ENCODE peak calls at places on chromosome 15, in four cellular contexts. O, J, L and H are unnamed samples. For H4K20me1, the result is how much of the 10 kb centered on the place peaks cover.

GRCh38 chr15:57032338-57032737 is 113.9 kb downstream of the TCF12 start:
- DNase-seq in O (no peak), J (no peak), L (no peak), H (no peak)

GRCh38 chr15:82950746-82951370 is 1.7 kb downstream of the HOMER2 start:
- DNase-seq in O (no peak), J (no peak), L (no peak), H (no peak)

GRCh38 chr15:55685292-55685691 is 57.7 kb downstream of the PRTG start:
- DNase-seq in O (no peak), J (no peak), L (no peak), H (no peak)

GRCh38 chr15:78988361-78988911 is 43.6 kb upstream of the CTSH start:
- DNase-seq in O (peak), J (peak), L (peak), H (no peak)

GRCh38 chr15:65008989-65009388 is 19.3 kb upstream of the SPG21 start:
- DNase-seq in O (no peak), J (no peak), L (no peak), H (no peak)

GRCh38 chr15:40769310-40770146 is at the start of gene C15orf62:
- DNase-seq in O (peak), J (peak), L (peak), H (no peak)

GRCh38 chr15:79296583-79296982 is 14.1 kb downstream of the ANKRD34C start:
- DNase-seq in O (no peak), J (no peak), L (no peak), H (no peak)

GRCh38 chr15:94174399-94174802 is 57.0 kb upstream of the MCTP2 start:
- DNase-seq in O (no peak), J (no peak), L (peak), H (no peak)

GRCh38 chr15:79170256-79170664 is 79.7 kb upstream of the RASGRF1 start:
- DNase-seq in O (peak), J (no peak), L (peak), H (no peak)

GRCh38 chr15:70530035-70530499 is 233.3 kb downstream of the UACA start:
- DNase-seq in O (no peak), J (no peak), L (no peak), H (no peak)

GRCh38 chr15:29942144-29942543 is 119.9 kb upstream of the TJP1 start:
- DNase-seq in O (no peak), J (no peak), L (no peak), H (peak)

GRCh38 chr15:90915216-90915807 is 12.2 kb downstream of the MAN2A2 start:
- DNase-seq in O (no peak), J (no peak), L (no peak), H (no peak)

GRCh38 chr15:70701891-70702568 is 61.3 kb downstream of the UACA start:
- DNase-seq in O (peak), J (peak), L (peak), H (no peak)

GRCh38 chr15:69903476-69904295 is 194.0 kb downstream of the TLE3 start:
- DNase-seq in O (no peak), J (peak), L (peak), H (no peak)

GRCh38 chr15:66777054-66777453 is 75.0 kb downstream of the SMAD6 start:
- DNase-seq in O (no peak), J (no peak), L (no peak), H (no peak)

GRCh38 chr15:76163429-76164020 is 103.7 kb downstream of the TMEM266 start:
- DNase-seq in O (peak), J (no peak), L (no peak), H (no peak)

GRCh38 chr15:86009727-86010126 is 69.9 kb upstream of the AGBL1 start:
- DNase-seq in O (no peak), J (no peak), L (no peak), H (no peak)

GRCh38 chr15:48470096-48470495 is 138.9 kb downstream of the DUT start:
- DNase-seq in O (no peak), J (no peak), L (no peak), H (no peak)

GRCh38 chr15:67515090-67515489 is 5.8 kb upstream of the C15orf61 start:
- DNase-seq in O (no peak), J (no peak), L (no peak), H (no peak)

GRCh38 chr15:42104095-42104891 is 9.9 kb upstream of the PLA2G4D start:
- DNase-seq in O (no peak), J (no peak), L (no peak), H (no peak)

GRCh38 chr15:67253517-67254237 is 784 bp downstream of the AAGAB start:
- DNase-seq in O (no peak), J (no peak), L (peak), H (no peak)

GRCh38 chr15:43828061-43828657 is 1.4 kb downstream of the WDR76 start:
- DNase-seq in O (no peak), J (peak), L (no peak), H (peak)

GRCh38 chr15:56016281-56016680 is 22.9 kb upstream of the NEDD4 start:
- DNase-seq in O (no peak), J (no peak), L (no peak), H (no peak)

GRCh38 chr15:101641894-101642293 is 10.3 kb downstream of the TM2D3 start:
- DNase-seq in O (no peak), J (peak), L (peak), H (no peak)

GRCh38 chr15:35136552-35136951 is 51.5 kb upstream of the NANOGP8 start:
- DNase-seq in O (peak), J (no peak), L (no peak), H (no peak)

GRCh38 chr15:27589260-27589659 is 509.9 kb downstream of the OCA2 start:
- DNase-seq in O (no peak), J (no peak), L (no peak), H (no peak)

GRCh38 chr15:58475573-58476524 is 44.1 kb downstream of the LIPC start:
- DNase-seq in O (peak), J (peak), L (peak), H (peak)

GRCh38 chr15:79028411-79028964 is 62.1 kb downstream of the RASGRF1 start:
- DNase-seq in O (peak), J (peak), L (peak), H (peak)

GRCh38 chr15:69217381-69217780 is 56.9 kb downstream of the GLCE start:
- DNase-seq in O (no peak), J (no peak), L (no peak), H (no peak)

GRCh38 chr15:85128636-85129035 is 147.0 kb downstream of the PDE8A start:
- DNase-seq in O (no peak), J (no peak), L (peak), H (no peak)

DNA sequence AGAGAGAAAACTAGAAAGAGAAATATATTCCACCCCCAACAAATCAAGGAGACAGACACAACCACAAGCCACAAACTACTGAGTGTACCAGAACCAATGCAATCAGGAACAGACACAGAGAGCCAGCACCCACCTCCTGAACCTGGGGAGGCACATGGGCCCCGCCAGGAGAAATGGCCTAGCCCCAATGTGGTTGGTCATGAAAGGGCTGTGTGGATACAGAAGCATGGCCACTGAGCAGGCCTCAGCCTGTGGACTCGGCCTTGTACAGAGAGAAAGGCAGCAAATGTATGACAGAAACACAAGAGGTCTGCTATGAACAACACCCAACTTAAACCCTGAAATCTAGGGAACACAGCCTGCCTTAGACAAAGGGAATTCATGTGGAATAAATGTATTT is 176.9 kb upstream of the CHRNA7 start:
- DNase-seq in O (no peak), J (no peak), L (no peak), H (no peak)
- H4K20me1 ChIP-seq in O (under half), J (under half), L (under half), H (under half)

DNA sequence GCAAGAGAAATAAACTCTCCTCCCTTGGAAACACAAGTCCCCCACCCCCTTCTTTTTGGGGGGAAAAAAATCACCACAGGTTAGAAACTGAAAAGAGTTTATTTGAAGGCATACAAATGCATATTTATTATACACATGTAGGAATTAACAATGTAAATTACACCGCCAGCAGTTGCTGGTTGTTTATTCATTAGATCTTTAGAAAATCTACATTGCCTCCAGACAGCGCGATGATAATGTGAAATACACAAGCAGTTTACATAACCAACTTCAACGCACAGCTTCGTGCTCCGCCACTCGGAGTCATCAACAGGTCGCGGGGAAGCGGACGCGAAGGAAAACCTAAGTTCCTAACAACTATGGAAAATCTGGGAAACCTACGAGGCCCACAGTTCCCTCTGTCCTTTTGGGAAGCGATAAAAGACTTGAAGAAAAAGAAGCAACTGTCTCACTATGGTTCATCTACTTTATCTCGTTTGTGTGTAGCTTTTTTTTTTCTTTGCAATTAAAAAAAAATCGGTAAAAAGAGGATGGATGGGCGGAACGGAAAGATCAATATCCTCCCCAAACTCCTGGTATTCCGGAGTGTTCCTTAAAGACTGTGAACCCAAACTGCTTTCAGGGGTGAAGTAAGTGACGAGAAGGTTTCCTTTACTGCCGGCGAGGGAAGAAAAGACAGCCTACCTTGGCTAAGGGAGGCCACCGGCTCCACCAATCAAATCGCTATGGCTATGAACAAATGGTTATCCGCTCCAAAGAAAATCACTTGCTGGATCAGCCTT is 8.4 kb upstream of the FOXB1 start:
- DNase-seq in O (no peak), J (no peak), L (no peak), H (peak)
- H4K20me1 ChIP-seq in O (under half), J (under half), L (under half), H (half or more)

GRCh38 chr15:25406846-25407245 is 32.0 kb downstream of the UBE3A start:
- DNase-seq in O (no peak), J (no peak), L (no peak), H (no peak)

GRCh38 chr15:25408428-25408827 is 30.4 kb downstream of the UBE3A start:
- DNase-seq in O (no peak), J (no peak), L (peak), H (no peak)

GRCh38 chr15:25407950-25408349 is 30.9 kb downstream of the UBE3A start:
- DNase-seq in O (no peak), J (no peak), L (no peak), H (no peak)

GRCh38 chr15:25410649-25411048 is 28.2 kb downstream of the UBE3A start:
- DNase-seq in O (no peak), J (no peak), L (peak), H (no peak)

DNA sequence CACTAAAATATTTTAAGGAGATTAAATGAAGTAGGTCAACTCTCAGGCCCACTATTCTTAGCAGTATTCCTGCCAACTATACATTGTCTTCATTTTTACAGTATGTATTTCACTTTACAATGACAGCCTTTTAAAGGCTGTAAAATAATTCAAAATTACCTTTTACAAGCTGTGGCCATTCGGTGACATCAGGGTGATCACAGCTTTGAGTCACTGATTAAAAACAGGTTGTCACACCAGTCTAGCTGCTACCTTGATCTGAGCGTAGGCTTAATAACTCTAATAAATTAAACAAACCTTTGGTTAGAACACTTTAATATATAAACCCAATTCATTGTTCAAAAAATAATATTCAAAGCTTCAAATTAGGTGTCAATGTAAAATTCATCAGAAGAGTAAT is 29.9 kb downstream of the UBE3A start:
- DNase-seq in O (no peak), J (no peak), L (no peak), H (no peak)
- H4K20me1 ChIP-seq in O (half or more), J (under half), L (under half), H (half or more)

DNA sequence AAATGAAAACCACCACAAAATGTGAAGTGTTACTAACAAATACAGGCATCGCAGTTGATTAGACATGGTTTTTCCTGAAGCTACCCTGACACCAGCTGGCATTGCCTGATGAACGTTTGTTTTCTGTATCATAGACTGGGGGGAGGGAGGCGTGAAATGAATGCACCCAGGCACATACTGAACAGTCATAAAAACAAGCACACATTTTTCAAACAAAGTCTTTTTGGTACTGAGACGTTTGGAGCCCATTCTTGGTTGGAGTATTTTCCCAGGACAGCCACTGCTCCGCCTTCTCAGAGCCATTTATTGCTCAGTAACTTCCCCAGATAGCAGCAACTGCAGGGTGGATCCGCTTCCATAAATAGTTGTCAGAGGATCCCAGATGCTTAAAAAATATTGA is 52.4 kb downstream of the KLF13 start:
- DNase-seq in O (no peak), J (no peak), L (no peak), H (no peak)
- H4K20me1 ChIP-seq in O (under half), J (under half), L (under half), H (under half)

GRCh38 chr15:60883691-60884319 is 345.3 kb downstream of the RORA start:
- DNase-seq in O (no peak), J (no peak), L (no peak), H (no peak)
- H4K20me1 ChIP-seq in O (under half), J (under half), L (under half), H (under half)

GRCh38 chr15:89577776-89578115 is 2.5 kb downstream of the TICRR start:
- DNase-seq in O (no peak), J (no peak), L (no peak), H (no peak)
- H4K20me1 ChIP-seq in O (under half), J (under half), L (under half), H (half or more)

GRCh38 chr15:100635406-100636071 is 33.1 kb downstream of the ASB7 start:
- DNase-seq in O (peak), J (peak), L (no peak), H (peak)

GRCh38 chr15:100633763-100634075 is 31.3 kb downstream of the ASB7 start:
- DNase-seq in O (no peak), J (no peak), L (no peak), H (no peak)

GRCh38 chr15:100642950-100643338 is 40.6 kb downstream of the ASB7 start:
- DNase-seq in O (no peak), J (no peak), L (no peak), H (no peak)

GRCh38 chr15:100642217-100642949 is 40.0 kb downstream of the ASB7 start:
- DNase-seq in O (no peak), J (no peak), L (no peak), H (no peak)

DNA sequence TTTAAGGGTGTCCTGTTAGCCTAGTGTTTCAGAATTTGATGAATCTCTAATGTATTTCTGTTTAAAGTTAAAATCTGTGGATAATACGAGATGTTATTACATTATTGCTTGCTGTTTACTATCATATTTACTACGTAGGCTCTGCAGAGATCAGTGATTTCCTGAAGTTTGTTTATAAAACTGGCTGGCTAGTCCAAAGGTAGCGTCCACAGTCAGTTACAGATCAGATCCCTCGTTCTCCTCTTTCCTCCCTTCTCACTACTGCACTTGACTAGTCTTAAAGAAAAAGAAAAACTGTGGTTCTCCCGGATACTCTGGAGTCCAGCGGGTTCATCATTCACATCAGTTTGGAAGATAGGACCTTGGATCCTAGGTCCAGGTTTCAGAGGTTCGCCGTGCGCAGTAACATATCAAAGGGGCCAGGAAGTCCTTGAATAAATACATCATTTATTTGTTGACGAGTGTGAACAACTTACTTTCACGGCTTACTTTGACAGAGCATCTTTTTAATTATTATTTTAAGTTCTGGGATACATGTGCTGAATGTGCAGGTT is 35.9 kb downstream of the ASB7 start:
- DNase-seq in O (no peak), J (no peak), L (no peak), H (no peak)
- H4K20me1 ChIP-seq in O (under half), J (under half), L (under half), H (under half)

GRCh38 chr15:25470230-25470629 is 31.4 kb upstream of the UBE3A start:
- DNase-seq in O (no peak), J (no peak), L (no peak), H (no peak)

GRCh38 chr15:25469377-25469776 is 30.6 kb upstream of the UBE3A start:
- DNase-seq in O (no peak), J (no peak), L (peak), H (no peak)

GRCh38 chr15:25465835-25466234 is 27.0 kb upstream of the UBE3A start:
- DNase-seq in O (no peak), J (no peak), L (no peak), H (no peak)

GRCh38 chr15:25468611-25469010 is 29.8 kb upstream of the UBE3A start:
- DNase-seq in O (no peak), J (no peak), L (no peak), H (no peak)

DNA sequence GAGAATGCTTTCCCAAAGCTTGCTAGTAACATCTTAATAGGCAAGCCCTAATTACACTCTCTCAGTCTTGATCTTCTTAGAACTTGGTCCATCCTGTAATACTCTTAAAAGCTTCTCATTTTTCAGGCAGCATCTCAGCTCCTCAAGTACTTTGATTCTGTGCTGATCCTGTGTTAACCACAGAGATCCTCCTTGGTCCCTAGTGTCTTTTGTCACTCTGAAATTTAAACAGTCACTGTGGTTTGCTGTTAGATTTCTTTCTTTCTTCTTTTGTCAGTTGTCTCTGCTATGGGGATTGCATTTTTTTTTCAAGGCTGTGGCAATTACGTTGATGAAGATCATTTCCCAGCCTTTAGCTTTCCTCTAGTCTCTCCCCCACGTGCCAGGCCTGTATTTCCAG is 26.0 kb upstream of the UBE3A start:
- DNase-seq in O (no peak), J (no peak), L (no peak), H (no peak)
- H4K20me1 ChIP-seq in O (under half), J (under half), L (under half), H (under half)

DNA sequence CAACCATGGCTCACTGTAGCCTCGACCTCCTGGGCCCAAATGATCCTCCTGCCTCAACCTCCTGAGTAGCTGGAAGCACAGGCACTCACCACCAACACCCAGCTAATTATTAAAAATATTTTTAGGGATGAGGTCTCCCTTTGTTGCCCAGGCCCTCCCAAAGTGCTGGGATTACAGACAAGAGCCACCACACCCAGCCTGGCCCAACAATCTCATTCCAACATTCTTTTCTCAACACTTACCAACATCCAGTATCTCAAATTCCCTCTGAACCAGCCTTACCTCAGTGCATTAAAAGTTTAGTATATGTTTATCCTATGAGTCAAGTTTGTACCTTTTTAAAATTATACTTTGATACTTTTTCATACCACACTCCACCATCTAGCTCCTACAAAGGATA is 25.0 kb downstream of the ANXA2 start:
- DNase-seq in O (no peak), J (no peak), L (peak), H (no peak)
- H4K20me1 ChIP-seq in O (under half), J (under half), L (under half), H (under half)